ENCODE peak calls at places on chromosomes 2 and 18, in five cellular contexts. W is effector memory CD4-positive, alpha-beta T cell; F is lower lobe of right lung; X is Peyer's patch; M is CD8-positive, alpha-beta memory T cell. A is an unnamed sample.

GRCh38 chr2:7860693-7861092 is 821.2 kb upstream of the ID2 start:
- DNase-seq in W (no peak), F (no peak), X (no peak), M (no peak), A (no peak)

GRCh38 chr2:15817748-15818147 is 122.6 kb upstream of the MYCN start:
- DNase-seq in W (no peak), F (no peak), X (no peak), M (no peak), A (no peak)

GRCh38 chr2:223113161-223113560 is 61.2 kb downstream of the KCNE4 start:
- DNase-seq in W (no peak), F (no peak), X (no peak), M (no peak), A (no peak)

GRCh38 chr18:9417081-9417841 is 58.1 kb upstream of the RALBP1 start:
- DNase-seq in W (no peak), F (peak; percentile 60), X (no peak), M (no peak), A (no peak)

GRCh38 chr2:123771928-123772632 is 253.0 kb upstream of the CNTNAP5 start:
- DNase-seq in W (no peak), F (no peak), X (no peak), M (no peak), A (no peak)

GRCh38 chr18:77635441-77635840 is 385.8 kb downstream of the GALR1 start:
- DNase-seq in W (no peak), F (no peak), X (no peak), M (no peak), A (no peak)

GRCh38 chr2:204205548-204205947 is 269.0 kb downstream of the ICOS start:
- DNase-seq in W (no peak), F (no peak), X (no peak), M (no peak), A (no peak)

GRCh38 chr2:106664669-106665068 is 177.5 kb downstream of the CD8B2 start:
- DNase-seq in W (no peak), F (no peak), X (no peak), M (no peak), A (no peak)

GRCh38 chr2:88139804-88140203 is 11.9 kb upstream of the FABP1 start:
- DNase-seq in W (no peak), F (no peak), X (no peak), M (no peak), A (no peak)

GRCh38 chr2:106332054-106332453 is 136.2 kb downstream of the RGPD3 start:
- DNase-seq in W (no peak), F (no peak), X (no peak), M (no peak), A (no peak)

GRCh38 chr18:4599312-4599711 is 144.2 kb upstream of the DLGAP1 start:
- DNase-seq in W (no peak), F (no peak), X (no peak), M (no peak), A (no peak)

GRCh38 chr2:181258761-181259160 is 198.4 kb upstream of the ITGA4 start:
- DNase-seq in W (no peak), F (no peak), X (no peak), M (no peak), A (no peak)

GRCh38 chr2:187233811-187234210 is 214.2 kb downstream of the CALCRL start:
- DNase-seq in W (no peak), F (no peak), X (no peak), M (no peak), A (no peak)

GRCh38 chr18:61870151-61870550 is 22.7 kb downstream of the RNF152 start:
- DNase-seq in W (no peak), F (no peak), X (no peak), M (no peak), A (no peak)

GRCh38 chr18:11219571-11219970 is 70.2 kb upstream of the PIEZO2 start:
- DNase-seq in W (no peak), F (no peak), X (no peak), M (no peak), A (no peak)

GRCh38 chr2:17518212-17519154 is at the start of gene RAD51AP2:
- DNase-seq in W (no peak), F (peak; percentile 78), X (peak; percentile 76), M (no peak), A (peak; percentile 66)

GRCh38 chr2:1306029-1306686 is 107.1 kb upstream of the TPO start:
- DNase-seq in W (no peak), F (no peak), X (no peak), M (no peak), A (no peak)

GRCh38 chr2:138716183-138716582 is 64.0 kb downstream of the NXPH2 start:
- DNase-seq in W (no peak), F (no peak), X (no peak), M (no peak), A (no peak)

GRCh38 chr2:120779781-120780283 is 44.2 kb downstream of the GLI2 start:
- DNase-seq in W (no peak), F (no peak), X (no peak), M (no peak), A (no peak)

GRCh38 chr2:231677632-231678104 is 30.7 kb upstream of the PTMA start:
- DNase-seq in W (peak; percentile 73), F (peak; percentile 85), X (peak; percentile 88), M (peak; percentile 77), A (peak; percentile 97)

GRCh38 chr2:119476301-119477117 is 44.9 kb downstream of the TMEM37 start:
- DNase-seq in W (peak; percentile 11), F (no peak), X (no peak), M (peak; percentile 11), A (peak; percentile 21)

GRCh38 chr2:40403233-40403841 is 48.6 kb downstream of the SLC8A1 start:
- DNase-seq in W (no peak), F (no peak), X (no peak), M (no peak), A (no peak)

GRCh38 chr2:232142049-232142448 is 180.5 kb downstream of the DIS3L2 start:
- DNase-seq in W (no peak), F (no peak), X (no peak), M (no peak), A (no peak)

GRCh38 chr2:2859164-2859563 is 518.5 kb downstream of the EIPR1 start:
- DNase-seq in W (no peak), F (no peak), X (no peak), M (no peak), A (no peak)

GRCh38 chr2:126449677-126450076 is 206.3 kb upstream of the GYPC start:
- DNase-seq in W (no peak), F (no peak), X (no peak), M (no peak), A (no peak)

GRCh38 chr2:48991415-48992131 is 162.7 kb downstream of the FSHR start:
- DNase-seq in W (no peak), F (no peak), X (no peak), M (no peak), A (no peak)

GRCh38 chr18:51028201-51028805 is 1.7 kb upstream of the SMAD4 start:
- DNase-seq in W (no peak), F (no peak), X (no peak), M (no peak), A (no peak)

GRCh38 chr2:62826141-62826540 is 120.6 kb downstream of the EHBP1 start:
- DNase-seq in W (no peak), F (no peak), X (no peak), M (no peak), A (no peak)

GRCh38 chr2:170707821-170708795 is 7.0 kb upstream of the SP5 start:
- DNase-seq in W (no peak), F (no peak), X (no peak), M (no peak), A (no peak)

GRCh38 chr2:166518634-166519390 is 24.8 kb upstream of the SCN7A start:
- DNase-seq in W (no peak), F (no peak), X (no peak), M (no peak), A (no peak)

GRCh38 chr18:22846088-22846683 is 86.9 kb upstream of the RBBP8 start:
- DNase-seq in W (no peak), F (no peak), X (no peak), M (no peak), A (no peak)

GRCh38 chr18:22844643-22845042 is 88.5 kb upstream of the RBBP8 start:
- DNase-seq in W (no peak), F (no peak), X (no peak), M (no peak), A (no peak)

GRCh38 chr18:22841840-22842239 is 91.3 kb upstream of the RBBP8 start:
- DNase-seq in W (no peak), F (no peak), X (no peak), M (no peak), A (no peak)

GRCh38 chr18:22846697-22847096 is 86.4 kb upstream of the RBBP8 start:
- DNase-seq in W (no peak), F (no peak), X (no peak), M (no peak), A (no peak)

GRCh38 chr18:22844184-22844583 is 88.9 kb upstream of the RBBP8 start:
- DNase-seq in W (no peak), F (no peak), X (no peak), M (no peak), A (no peak)
- H3K4me1 ChIP-seq in W (no peaks in the 10 kb centered on the region), F (peaks cover 13% of the 10 kb centered on the region), X (peaks cover 6% of the 10 kb centered on the region), M (peaks cover under 1% of the 10 kb centered on the region), A (no peaks in the 10 kb centered on the region)

GRCh38 chr2:43005211-43005974 is 213.0 kb upstream of the HAAO start:
- DNase-seq in W (no peak), F (no peak), X (peak; percentile 87), M (no peak), A (no peak)
- H3K4me1 ChIP-seq in W (no peaks in the 10 kb centered on the region), F (peaks cover 10% of the 10 kb centered on the region), X (peaks cover 27% of the 10 kb centered on the region), M (no peaks in the 10 kb centered on the region), A (peaks cover 37% of the 10 kb centered on the region)

GRCh38 chr2:36369711-36370110 is 14.1 kb downstream of the CRIM1 start:
- DNase-seq in W (no peak), F (no peak), X (no peak), M (no peak), A (no peak)

GRCh38 chr2:36373149-36373880 is 17.7 kb downstream of the CRIM1 start:
- DNase-seq in W (no peak), F (no peak), X (no peak), M (no peak), A (peak; percentile 39)

GRCh38 chr2:36371070-36371962 is 15.7 kb downstream of the CRIM1 start:
- DNase-seq in W (no peak), F (no peak), X (no peak), M (no peak), A (no peak)

GRCh38 chr2:36370281-36370680 is 14.7 kb downstream of the CRIM1 start:
- DNase-seq in W (no peak), F (no peak), X (no peak), M (no peak), A (no peak)

DNA sequence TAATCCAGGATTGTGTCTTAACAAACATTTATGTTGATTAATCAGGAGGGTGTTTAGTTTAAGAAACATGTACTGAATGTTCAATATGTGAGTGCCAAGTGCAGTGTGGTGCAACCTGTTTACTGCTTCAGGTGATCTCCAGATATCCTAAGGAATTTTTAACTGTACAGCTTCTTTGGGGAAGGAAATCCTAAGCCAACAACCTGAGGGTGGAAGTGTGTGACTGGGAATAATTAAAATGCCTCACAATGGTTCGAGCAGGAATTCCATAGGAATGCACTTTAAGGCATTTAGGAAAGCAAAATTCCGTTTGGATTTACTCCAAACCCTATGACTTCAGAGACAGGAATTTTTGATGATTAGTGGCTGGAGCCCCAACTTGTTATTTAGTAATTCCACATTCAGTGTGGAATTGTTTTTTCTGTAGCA is 16.4 kb downstream of the CRIM1 start:
- DNase-seq in W (no peak), F (no peak), X (no peak), M (no peak), A (no peak)
- H3K4me1 ChIP-seq in W (no peaks in the 10 kb centered on the region), F (peaks cover 100% of the 10 kb centered on the region), X (peaks cover 71% of the 10 kb centered on the region), M (no peaks in the 10 kb centered on the region), A (peaks cover 77% of the 10 kb centered on the region)

GRCh38 chr2:96205238-96205637 is 3.4 kb downstream of the STARD7 start:
- DNase-seq in W (no peak), F (no peak), X (no peak), M (no peak), A (no peak)
- H3K4me1 ChIP-seq in W (peaks cover 34% of the 10 kb centered on the region), F (peaks cover 85% of the 10 kb centered on the region), X (peaks cover 71% of the 10 kb centered on the region), M (peaks cover 78% of the 10 kb centered on the region), A (peaks cover 73% of the 10 kb centered on the region)